ENCODE peak calls at places on chromosomes 3 and 15, in ten cellular contexts. T is AG08395, W is neural progenitor cell, S is natural killer cell, X is T-helper 9 cell, V is caudate nucleus, Y is activated T-cell treated with anti-CD3 and anti-CD28 coated beads for 24 hours, J is dermis blood vessel endothelial cell, I is HS-5, Z is kidney epithelial cell. C is an unnamed sample.

GRCh38 chr3:108404409-108404808 is 106.0 kb downstream of the MYH15 start:
- DNase-seq in S (no peak), Y (no peak), X (no peak), Z (no peak), W (peak; percentile 11), I (no peak), T (no peak), V (no peak), J (no peak), C (no peak)

GRCh38 chr3:63193647-63194046 is 84.5 kb upstream of the SYNPR start:
- DNase-seq in S (no peak), T (peak; percentile 10), V (no peak), I (peak; percentile 29), W (peak; percentile 64), J (peak; percentile 1), Z (no peak), X (no peak), Y (no peak), C (no peak)

GRCh38 chr3:166451997-166452396 is 614.8 kb upstream of the BCHE start:
- DNase-seq in T (no peak), S (no peak), I (no peak), Y (no peak), V (no peak), X (no peak), J (no peak), W (no peak), Z (no peak), C (no peak)

GRCh38 chr3:46564190-46565112 is 1.7 kb downstream of the LRRC2 start:
- DNase-seq in V (no peak), I (no peak), Z (no peak), S (no peak), T (peak; percentile 56), W (no peak), X (no peak), J (peak; percentile 13), Y (no peak), C (no peak)

GRCh38 chr3:45367451-45367850 is 20.9 kb upstream of the LARS2 start:
- DNase-seq in J (no peak), I (peak; percentile 55), S (no peak), X (no peak), Z (peak; percentile 23), T (peak; percentile 66), V (no peak), Y (no peak), W (no peak), C (no peak)

GRCh38 chr15:39845582-39845981 is 62.9 kb upstream of the FSIP1 start:
- DNase-seq in S (no peak), I (no peak), V (no peak), Z (no peak), T (no peak), Y (no peak), X (no peak), W (no peak), J (no peak), C (no peak)

GRCh38 chr15:51737538-51738305 is at the start of gene LYSMD2:
- DNase-seq in V (no peak), X (peak; percentile 57), I (no peak), Y (peak; percentile 54), W (peak; percentile 74), J (peak; percentile 75), S (peak; percentile 52), T (peak; percentile 70), Z (no peak), C (peak; percentile 58)

GRCh38 chr3:125163739-125164601 is 48.6 kb downstream of the SLC12A8 start:
- DNase-seq in S (no peak), V (no peak), X (no peak), Z (no peak), Y (no peak), T (no peak), I (no peak), J (peak; percentile 52), W (peak; percentile 43), C (no peak)

GRCh38 chr3:76370749-76371148 is 585.4 kb upstream of the ZNF717 start:
- DNase-seq in W (no peak), Z (no peak), T (no peak), J (no peak), Y (no peak), I (no peak), X (no peak), S (no peak), V (no peak), C (no peak)

GRCh38 chr3:98172621-98173020 is 6.1 kb downstream of the OR5H15 start:
- DNase-seq in V (no peak), I (no peak), S (no peak), X (no peak), Y (no peak), Z (no peak), W (no peak), T (no peak), J (no peak), C (no peak)

C was measured in T-helper 17 cell.